ENCODE peak calls at places on chromosome 3, in nine cellular contexts. H is GM23248, K is GM23338, T is Karpas-422, M is neural progenitor cell, G is IMR-90, B is hepatocyte, Z is endothelial cell of umbilical vein, R is HCT116. S is an unnamed sample.

GRCh38 chr3:42149537-42150426 is 58.6 kb downstream of the TRAK1 start:
- DNase-seq in M (no peak), G (no peak), H (no peak), Z (no peak), B (peak; percentile 86), T (no peak), K (no peak), R (peak; percentile 63), S (no peak)

GRCh38 chr3:12822725-12823373 is 18.5 kb downstream of the RPL32 start:
- DNase-seq in Z (no peak), R (peak; percentile 29), B (peak; percentile 46), G (peak; percentile 51), K (no peak), T (peak; percentile 75), H (no peak), M (no peak), S (no peak)

GRCh38 chr3:136380530-136380929 is 130.4 kb downstream of the PCCB start:
- DNase-seq in Z (no peak), K (no peak), B (no peak), G (peak; percentile 34), M (no peak), R (no peak), T (no peak), H (peak; percentile 37), S (no peak)

GRCh38 chr3:48222616-48223513 is at the start of gene CAMP:
- DNase-seq in G (peak; percentile 30), H (peak; percentile 62), B (peak; percentile 70), R (no peak), Z (no peak), K (no peak), M (no peak), T (peak; percentile 92), S (no peak)

GRCh38 chr3:78857494-78858111 is 910.2 kb downstream of the ROBO1 start:
- DNase-seq in B (peak; percentile 56), T (peak; percentile 41), H (no peak), K (no peak), G (no peak), R (no peak), Z (no peak), M (no peak), S (no peak)

GRCh38 chr3:62876064-62876463 is 848 bp upstream of the CADPS start:
- DNase-seq in T (no peak), B (peak; percentile 87), K (peak; percentile 97), R (no peak), G (peak; percentile 20), M (peak; percentile 94), H (peak; percentile 77), Z (peak; percentile 21), S (peak; percentile 11)

GRCh38 chr3:101902041-101902440 is 52.7 kb downstream of the NFKBIZ start:
- DNase-seq in R (peak; percentile 37), K (no peak), Z (peak; percentile 70), M (no peak), B (peak; percentile 25), H (peak; percentile 89), G (peak; percentile 99), T (peak; percentile 25), S (no peak)

GRCh38 chr3:72309626-72310025 is 524.7 kb upstream of the PROK2 start:
- DNase-seq in H (no peak), T (no peak), Z (no peak), M (no peak), B (no peak), K (no peak), G (no peak), R (no peak), S (no peak)

GRCh38 chr3:127787071-127787490 is 35.2 kb downstream of the MGLL start:
- DNase-seq in T (no peak), B (no peak), G (no peak), K (no peak), R (no peak), H (peak; percentile 56), M (no peak), Z (no peak), S (no peak)

GRCh38 chr3:193673845-193674244 is 80.8 kb downstream of the OPA1 start:
- DNase-seq in G (no peak), R (no peak), H (no peak), T (no peak), B (peak; percentile 26), M (peak; percentile 91), Z (no peak), K (no peak), S (no peak)

GRCh38 chr3:150069633-150070032 is 98.9 kb upstream of the PFN2 start:
- DNase-seq in B (no peak), T (no peak), G (no peak), M (no peak), R (no peak), H (no peak), Z (no peak), K (no peak), S (no peak)

GRCh38 chr3:3448468-3448867 is 269.0 kb upstream of the CRBN start:
- DNase-seq in T (no peak), B (no peak), R (no peak), G (no peak), K (no peak), H (no peak), M (no peak), Z (no peak), S (no peak)

DNA sequence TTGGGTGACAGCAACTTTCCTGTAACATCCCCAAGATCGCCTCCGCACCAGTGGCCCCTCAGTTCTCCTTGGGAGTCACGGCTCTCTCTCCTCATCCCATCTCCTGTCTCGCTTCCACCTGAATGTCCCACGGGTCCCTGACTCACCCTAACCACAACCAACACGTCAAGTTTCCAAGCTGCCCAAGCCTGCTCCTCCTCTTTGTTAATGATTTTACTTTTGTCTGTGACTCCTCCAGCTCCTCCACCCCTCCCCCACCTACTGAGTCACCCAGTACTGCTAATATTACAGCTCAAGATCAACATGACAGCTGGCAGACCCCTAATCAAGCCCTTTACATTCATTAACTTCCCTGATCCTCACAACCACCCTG is 39.3 kb downstream of the BDH1 start:
- DNase-seq in G (peak; percentile 94), T (no peak), M (no peak), B (peak; percentile 87), K (no peak), Z (peak; percentile 34), R (peak; percentile 83), H (peak; percentile 94), S (no peak)
- H3K4me2 ChIP-seq in G (peak overlapping the region; percentile 26), T (no peak overlapping the region), M (no peak overlapping the region), B (peak overlapping the region; percentile 21), K (no peak overlapping the region), Z (no peak overlapping the region), R (peak overlapping the region; percentile 73), H (no peak overlapping the region), S (no peak overlapping the region)

GRCh38 chr3:53597136-53597915 is 102.9 kb downstream of the CACNA1D start:
- DNase-seq in H (no peak), R (no peak), G (no peak), Z (peak; percentile 2), K (no peak), M (no peak), B (no peak), T (no peak), S (peak; percentile 29)

GRCh38 chr3:53602866-53603265 is 108.5 kb downstream of the CACNA1D start:
- DNase-seq in B (no peak), R (no peak), Z (no peak), M (no peak), H (no peak), G (no peak), T (no peak), K (no peak), S (no peak)

GRCh38 chr3:53604232-53604631 is 109.8 kb downstream of the CACNA1D start:
- DNase-seq in Z (no peak), H (no peak), R (no peak), B (no peak), G (no peak), K (no peak), T (no peak), M (no peak), S (no peak)

GRCh38 chr3:53595660-53596059 is 101.2 kb downstream of the CACNA1D start:
- DNase-seq in R (no peak), Z (no peak), M (no peak), B (no peak), T (no peak), G (no peak), K (no peak), H (no peak), S (no peak)

DNA sequence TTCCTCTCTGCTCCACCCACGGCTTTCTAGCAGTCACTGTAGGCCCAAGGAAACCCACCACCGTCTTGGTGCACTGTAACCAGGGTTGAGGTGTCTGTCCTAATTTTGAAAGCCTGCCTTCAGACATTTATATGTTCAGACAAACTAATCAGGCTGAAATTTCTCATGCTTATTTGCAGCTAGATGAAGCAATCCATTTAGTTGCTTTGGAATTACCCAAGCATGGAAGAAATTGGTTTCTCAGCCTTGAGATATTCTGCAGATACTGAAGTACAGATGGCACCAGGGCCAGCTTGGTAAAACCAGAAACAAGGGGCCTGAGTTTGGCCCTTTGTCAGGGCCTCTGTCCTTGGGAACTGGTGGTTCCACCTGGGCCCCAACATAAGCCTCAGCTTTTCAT is 105.4 kb downstream of the CACNA1D start:
- DNase-seq in Z (no peak), T (no peak), H (no peak), G (no peak), B (no peak), K (no peak), R (no peak), M (no peak), S (no peak)
- H2AFZ ChIP-seq in Z (no peak overlapping the region), T (no peak overlapping the region), H (no peak overlapping the region), G (no peak overlapping the region), B (no peak overlapping the region), K (no peak overlapping the region), R (no peak overlapping the region), M (no peak overlapping the region), S (no peak overlapping the region)

GRCh38 chr3:157156844-157157635 is 2.9 kb downstream of the CCNL1 start:
- DNase-seq in G (peak; percentile 33), T (no peak), Z (no peak), H (peak; percentile 59), K (peak; percentile 55), M (peak; percentile 66), B (peak; percentile 27), R (no peak), S (no peak)

GRCh38 chr3:157160652-157161480 is 919 bp upstream of the CCNL1 start:
- DNase-seq in H (peak; percentile 98), G (peak; percentile 94), R (peak; percentile 53), K (peak; percentile 64), M (peak; percentile 64), Z (peak; percentile 93), B (peak; percentile 95), T (peak; percentile 83), S (peak; percentile 62)

GRCh38 chr3:157157836-157158235 is 2.1 kb downstream of the CCNL1 start:
- DNase-seq in M (no peak), K (no peak), G (no peak), T (no peak), B (no peak), H (peak; percentile 36), Z (no peak), R (no peak), S (no peak)

GRCh38 chr3:157159037-157159761 is 748 bp downstream of the CCNL1 start:
- DNase-seq in M (peak; percentile 86), G (peak; percentile 37), T (peak; percentile 87), R (no peak), Z (peak; percentile 58), H (peak; percentile 80), K (peak; percentile 82), B (peak; percentile 85), S (peak; percentile 78)

GRCh38 chr3:157159762-157160651 is at the start of gene CCNL1:
- DNase-seq in R (peak; percentile 96), B (peak; percentile 99), G (peak; percentile 98), Z (peak; percentile 96), H (peak; percentile 98), M (peak; percentile 96), K (peak; percentile 97), T (peak; percentile 99), S (peak; percentile 95)
- H3K27ac ChIP-seq in R (peak within 1 kb of the TSS; percentile 80), B (peak within 1 kb of the TSS; percentile 100), G (peak within 1 kb of the TSS; percentile 98), Z (peak within 1 kb of the TSS; percentile 94), H (peak within 1 kb of the TSS; percentile 100), M (peak within 1 kb of the TSS; percentile 98), K (peak within 1 kb of the TSS; percentile 98), T (peak within 1 kb of the TSS; percentile 91), S (peak within 1 kb of the TSS; percentile 95)

GRCh38 chr3:9147215-9147895 is 102.1 kb downstream of the SRGAP3 start:
- DNase-seq in M (no peak), T (no peak), K (no peak), G (no peak), Z (peak; percentile 26), R (no peak), H (peak; percentile 8), B (no peak), S (no peak)
- H3K4me2 ChIP-seq in M (no peak overlapping the region), T (no peak overlapping the region), K (no peak overlapping the region), G (no peak overlapping the region), Z (no peak overlapping the region), R (no peak overlapping the region), H (no peak overlapping the region), B (no peak overlapping the region), S (no peak overlapping the region)

S was measured in DND-41.